ENCODE peak calls at places on chromosomes 1 and 21, in seven cellular contexts. L, T, K, U, N, I and R are unnamed samples.
A peak's percentile ranks its signal among the peaks of the same experiment; 100 is the strongest.

GRCh38 chr1:180482425-180483275 is 19.7 kb downstream of the ACBD6 start:
- DNase-seq in N (peak; percentile 57), K (peak; percentile 69), T (peak; percentile 76), L (peak; percentile 67), I (no peak), U (peak; percentile 44), R (no peak)

GRCh38 chr1:223444411-223444810 is 51.2 kb downstream of the CCDC185 start:
- DNase-seq in U (no peak), N (no peak), K (no peak), T (no peak), I (no peak), L (no peak), R (no peak)

GRCh38 chr1:93448983-93449805 is 1.3 kb downstream of the FNBP1L start:
- DNase-seq in N (peak; percentile 79), U (peak; percentile 14), I (peak; percentile 79), T (peak; percentile 63), K (peak; percentile 55), L (peak; percentile 65), R (no peak)

GRCh38 chr1:65409927-65410326 is 10.5 kb upstream of the LEPR start:
- DNase-seq in N (no peak), K (no peak), L (no peak), U (no peak), T (no peak), I (no peak), R (no peak)

GRCh38 chr1:175866776-175867175 is 123.4 kb upstream of the TNR start:
- DNase-seq in K (no peak), N (peak; percentile 49), T (no peak), U (no peak), I (no peak), L (no peak), R (no peak)

GRCh38 chr1:162324391-162324790 is 52.3 kb downstream of the SPATA46 start:
- DNase-seq in K (no peak), U (no peak), I (no peak), N (no peak), T (no peak), L (no peak), R (no peak)

GRCh38 chr1:115331531-115332331 is 6.3 kb downstream of the NGF start:
- DNase-seq in L (peak; percentile 83), T (peak; percentile 26), N (no peak), K (peak; percentile 49), I (no peak), U (no peak), R (no peak)

GRCh38 chr1:22250724-22251123 is 107.8 kb upstream of the WNT4 start:
- DNase-seq in I (peak; percentile 69), L (no peak), T (peak; percentile 75), K (peak; percentile 71), U (no peak), N (peak; percentile 95), R (no peak)

GRCh38 chr1:101382135-101382534 is 145.3 kb downstream of the S1PR1 start:
- DNase-seq in N (peak; percentile 83), I (peak; percentile 62), L (no peak), U (no peak), T (no peak), K (no peak), R (no peak)
- H3K23ac ChIP-seq in N (no peak overlapping the region), I (no peak overlapping the region), L (no peak overlapping the region), U (no peak overlapping the region), T (no peak overlapping the region), K (no peak overlapping the region), R (no peak overlapping the region)

GRCh38 chr1:32763221-32763620 is 53.9 kb downstream of the YARS1 start:
- DNase-seq in I (no peak), T (peak; percentile 94), U (no peak), L (no peak), K (no peak), N (no peak), R (no peak)
- H2AK5ac ChIP-seq in I (no peak overlapping the region), T (no peak overlapping the region), U (no peak overlapping the region), L (no peak overlapping the region), K (no peak overlapping the region), N (no peak overlapping the region), R (no peak overlapping the region)

DNA sequence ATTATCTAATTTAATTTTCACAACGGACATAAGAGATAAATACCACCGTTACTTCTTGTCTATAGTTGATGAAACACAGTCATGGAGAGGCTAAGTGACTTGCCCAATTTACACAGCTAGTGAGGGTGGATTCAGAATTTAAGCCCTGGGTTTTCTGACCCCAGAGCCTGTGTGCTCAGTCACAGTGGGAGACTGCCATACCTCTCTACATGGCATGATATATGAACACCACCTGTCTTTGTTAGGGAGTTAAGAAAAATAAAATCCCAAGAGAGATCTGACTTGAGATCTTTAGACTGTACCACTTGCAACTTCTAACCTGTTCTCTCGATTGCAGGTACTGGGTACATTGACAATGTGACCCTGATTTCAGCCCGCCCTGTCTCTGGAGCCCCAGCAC is 40.3 kb downstream of the LAMC2 start:
- DNase-seq in N (no peak), K (no peak), T (no peak), I (no peak), L (no peak), U (no peak), R (no peak)
- H3K4me1 ChIP-seq in N (peaks cover 7% of the 10 kb centered on the region), K (peaks cover 6% of the 10 kb centered on the region), T (peaks cover 22% of the 10 kb centered on the region), I (peaks cover 12% of the 10 kb centered on the region), L (peaks cover 2% of the 10 kb centered on the region), U (peaks cover 12% of the 10 kb centered on the region), R (no peaks in the 10 kb centered on the region)

GRCh38 chr1:24336099-24336498 is 16.9 kb downstream of the GRHL3 start:
- DNase-seq in I (no peak), U (no peak), L (no peak), T (no peak), K (no peak), N (no peak), R (no peak)
- H3K23ac ChIP-seq in I (no peak overlapping the region), U (no peak overlapping the region), L (no peak overlapping the region), T (no peak overlapping the region), K (no peak overlapping the region), N (no peak overlapping the region), R (no peak overlapping the region)

DNA sequence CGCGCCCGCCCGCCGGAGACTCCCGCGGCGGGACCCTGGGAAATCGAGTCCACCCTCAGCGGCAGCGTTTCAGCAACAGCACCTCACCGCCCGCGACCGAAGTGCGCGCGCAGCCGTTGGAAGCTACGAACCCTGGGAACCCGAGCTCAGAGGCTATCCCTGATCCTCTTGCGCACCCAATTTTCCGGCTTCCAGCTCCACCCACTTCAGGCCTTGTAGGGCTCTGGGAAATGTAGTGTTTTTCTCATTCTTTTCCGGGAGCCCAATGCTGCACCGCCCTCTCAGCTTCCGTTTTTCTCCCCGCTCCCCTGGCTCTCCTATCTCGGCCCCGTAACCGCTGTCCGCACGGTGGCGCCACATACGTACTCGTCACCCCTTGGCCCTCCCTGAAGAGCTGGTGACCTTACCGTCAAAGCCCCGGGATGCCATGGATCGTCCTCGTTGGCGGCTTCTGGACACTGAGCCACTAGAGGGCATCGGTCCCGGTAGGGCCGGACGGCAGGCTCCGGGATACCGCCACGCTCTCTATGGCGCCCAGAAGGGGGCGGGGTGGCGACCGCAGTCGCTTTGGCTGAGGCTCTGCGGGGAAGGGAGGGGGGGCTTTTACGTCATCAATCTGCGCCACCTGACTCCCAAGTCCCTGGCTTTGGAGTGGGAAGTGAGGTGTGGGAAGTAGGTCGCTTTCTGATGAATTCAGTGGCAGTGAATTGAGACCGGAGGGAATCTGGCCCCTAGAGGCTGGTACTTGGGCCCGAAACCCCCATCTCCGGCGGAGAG is at the start of the genes ODR4 and TPR:
- DNase-seq in I (peak; percentile 98), L (peak; percentile 100), U (peak; percentile 99), T (peak; percentile 99), K (peak; percentile 100), N (peak; percentile 100), R (peak; percentile 97)
- H2AK5ac ChIP-seq in I (no peak within 1 kb of the TSS), L (peak within 1 kb of the TSS; percentile 58), U (no peak within 1 kb of the TSS), T (peak within 1 kb of the TSS; percentile 15), K (no peak within 1 kb of the TSS), N (no peak within 1 kb of the TSS), R (no peak within 1 kb of the TSS)

GRCh38 chr1:183038333-183038876 is 15.2 kb downstream of the LAMC1 start:
- DNase-seq in N (no peak), I (no peak), U (no peak), L (no peak), T (no peak), K (no peak), R (no peak)

GRCh38 chr1:183040600-183040999 is 17.4 kb downstream of the LAMC1 start:
- DNase-seq in N (no peak), L (no peak), T (no peak), K (peak; percentile 75), U (no peak), I (no peak), R (no peak)

GRCh38 chr1:183038913-183039312 is 15.7 kb downstream of the LAMC1 start:
- DNase-seq in U (no peak), K (no peak), L (no peak), I (no peak), N (no peak), T (peak; percentile 70), R (no peak)

GRCh38 chr1:183039330-183039729 is 16.1 kb downstream of the LAMC1 start:
- DNase-seq in L (no peak), U (no peak), N (no peak), T (peak; percentile 30), I (no peak), K (no peak), R (no peak)

DNA sequence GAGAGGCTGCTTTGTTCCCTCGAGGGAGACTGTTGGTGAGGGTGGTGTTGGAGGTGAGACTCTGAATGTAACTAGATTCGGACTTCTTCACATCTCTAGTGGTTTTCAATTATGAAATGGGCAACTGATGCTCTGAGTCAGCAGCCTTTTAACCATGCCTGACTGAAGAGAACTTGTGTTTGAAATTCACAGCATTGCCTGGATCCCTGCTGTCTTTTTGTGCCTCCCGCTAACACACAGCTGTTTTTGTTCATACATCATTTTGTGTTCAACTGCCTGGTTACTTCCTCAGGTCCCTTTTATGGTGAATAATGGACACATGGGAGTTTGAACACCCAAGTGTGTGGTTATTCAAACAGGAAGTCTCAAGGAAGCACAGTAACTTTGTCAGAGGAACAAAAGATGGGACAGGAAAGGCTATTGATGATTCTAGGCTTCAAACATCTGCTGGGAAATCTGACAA is 16.8 kb downstream of the LAMC1 start:
- DNase-seq in K (peak; percentile 85), N (no peak), U (no peak), I (no peak), L (peak; percentile 88), T (peak; percentile 31), R (no peak)
- H3K4me1 ChIP-seq in K (peaks cover 13% of the 10 kb centered on the region), N (peaks cover 5% of the 10 kb centered on the region), U (peaks cover 73% of the 10 kb centered on the region), I (peaks cover 4% of the 10 kb centered on the region), L (peaks cover 26% of the 10 kb centered on the region), T (peaks cover 17% of the 10 kb centered on the region), R (peaks cover 5% of the 10 kb centered on the region)

DNA sequence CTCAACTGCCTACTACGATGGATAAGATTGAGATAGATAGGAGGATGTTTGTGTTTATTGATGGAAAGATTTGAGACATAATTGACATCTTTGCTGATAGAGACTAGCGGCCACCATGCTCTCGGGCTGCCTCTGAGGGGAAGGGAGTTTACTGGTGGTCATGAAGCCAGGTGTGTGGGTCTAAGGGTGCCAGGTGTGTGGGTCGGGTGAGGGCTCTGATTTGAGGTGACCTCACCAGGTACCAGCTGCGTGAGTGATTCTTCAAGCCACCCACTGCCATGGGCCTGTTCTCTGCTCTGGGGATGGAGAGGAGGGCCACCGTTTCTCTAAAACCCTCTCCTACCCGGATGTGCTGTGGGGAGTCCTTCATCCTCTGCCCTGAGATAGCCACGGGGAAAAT is 3.1 kb downstream of the UBASH3A start:
- DNase-seq in L (no peak), I (no peak), T (no peak), N (no peak), K (no peak), U (no peak), R (no peak)
- H3K23ac ChIP-seq in L (no peak overlapping the region), I (no peak overlapping the region), T (no peak overlapping the region), N (no peak overlapping the region), K (no peak overlapping the region), U (no peak overlapping the region), R (no peak overlapping the region)